ENCODE peak calls at places on chromosome 4, in four cellular contexts. One of them, this sample, is unnamed.

GRCh38 chr4:166594326-166594946 is 639.9 kb downstream of the SPOCK3 start:
- DNase-seq in HepG2: peak; percentile 29
- DNase-seq in K562: peak; percentile 1
- DNase-seq in IMR-90: no peak
- DNase-seq in this sample: peak; percentile 42

GRCh38 chr4:39713691-39714090 is 15.8 kb downstream of the UBE2K start:
- DNase-seq in K562: no peak
- DNase-seq in HepG2: no peak
- DNase-seq in IMR-90: peak; percentile 78
- DNase-seq in this sample: no peak

GRCh38 chr4:88989990-88990389 is 67.0 kb downstream of the FAM13A start:
- DNase-seq in IMR-90: no peak
- DNase-seq in K562: no peak
- DNase-seq in HepG2: no peak
- DNase-seq in this sample: no peak

GRCh38 chr4:181030961-181031360 is 1212.2 kb upstream of the TENM3 start:
- DNase-seq in K562: no peak
- DNase-seq in IMR-90: peak; percentile 41
- DNase-seq in HepG2: no peak
- DNase-seq in this sample: no peak

GRCh38 chr4:160772668-160773067 is 1391.1 kb downstream of the FSTL5 start:
- DNase-seq in HepG2: no peak
- DNase-seq in K562: no peak
- DNase-seq in IMR-90: no peak
- DNase-seq in this sample: no peak

GRCh38 chr4:68319040-68319439 is 30.9 kb downstream of the YTHDC1 start:
- DNase-seq in K562: no peak
- DNase-seq in IMR-90: no peak
- DNase-seq in HepG2: no peak
- DNase-seq in this sample: no peak

GRCh38 chr4:59772740-59773139 is 1427.4 kb upstream of the ADGRL3 start:
- DNase-seq in HepG2: no peak
- DNase-seq in IMR-90: no peak
- DNase-seq in K562: no peak
- DNase-seq in this sample: no peak

GRCh38 chr4:169009281-169010124 is 552 bp downstream of the CBR4 start:
- DNase-seq in IMR-90: peak; percentile 53
- DNase-seq in K562: peak; percentile 44
- DNase-seq in HepG2: peak; percentile 63
- DNase-seq in this sample: peak; percentile 66

GRCh38 chr4:6095023-6095817 is 77.0 kb upstream of the C4orf50 start:
- DNase-seq in K562: no peak
- DNase-seq in HepG2: no peak
- DNase-seq in IMR-90: peak; percentile 4
- DNase-seq in this sample: no peak

GRCh38 chr4:136277741-136278140 is 1254.6 kb downstream of the PCDH18 start:
- DNase-seq in IMR-90: no peak
- DNase-seq in HepG2: no peak
- DNase-seq in K562: no peak
- DNase-seq in this sample: no peak

GRCh38 chr4:123706961-123707360 is 310.4 kb downstream of the SPRY1 start:
- DNase-seq in K562: no peak
- DNase-seq in HepG2: no peak
- DNase-seq in IMR-90: no peak
- DNase-seq in this sample: no peak

GRCh38 chr4:40369437-40370278 is 34.5 kb downstream of the CHRNA9 start:
- DNase-seq in K562: no peak
- DNase-seq in IMR-90: no peak
- DNase-seq in HepG2: peak; percentile 47
- DNase-seq in this sample: no peak

GRCh38 chr4:98939892-98940298 is 11.0 kb upstream of the EIF4E start:
- DNase-seq in IMR-90: peak; percentile 80
- DNase-seq in HepG2: peak; percentile 35
- DNase-seq in K562: peak; percentile 53
- DNase-seq in this sample: peak; percentile 56

GRCh38 chr4:41216294-41217019 is 2.1 kb upstream of the APBB2 start:
- DNase-seq in IMR-90: peak; percentile 57
- DNase-seq in HepG2: peak; percentile 84
- DNase-seq in K562: peak; percentile 66
- DNase-seq in this sample: peak; percentile 81

GRCh38 chr4:184148871-184149637 is 68.6 kb downstream of the ENPP6 start:
- DNase-seq in IMR-90: no peak
- DNase-seq in K562: no peak
- DNase-seq in HepG2: no peak
- DNase-seq in this sample: no peak

GRCh38 chr4:152951348-152951747 is 15.2 kb downstream of the FHDC1 start:
- DNase-seq in HepG2: peak; percentile 29
- DNase-seq in K562: no peak
- DNase-seq in IMR-90: peak; percentile 61
- DNase-seq in this sample: no peak

GRCh38 chr4:81471361-81472248 is at the start of gene RASGEF1B:
- DNase-seq in HepG2: peak; percentile 32
- DNase-seq in IMR-90: peak; percentile 62
- DNase-seq in K562: peak; percentile 95
- DNase-seq in this sample: peak; percentile 17

GRCh38 chr4:101806914-101807313 is 16.4 kb downstream of the BANK1 start:
- DNase-seq in HepG2: no peak
- DNase-seq in K562: no peak
- DNase-seq in IMR-90: no peak
- DNase-seq in this sample: peak; percentile 5

GRCh38 chr4:38667005-38667771 is 3.2 kb downstream of the KLF3 start:
- DNase-seq in IMR-90: peak; percentile 99
- DNase-seq in K562: peak; percentile 92
- DNase-seq in HepG2: peak; percentile 97
- DNase-seq in this sample: peak; percentile 97

GRCh38 chr4:143626134-143626859 is 74.2 kb downstream of the FREM3 start:
- DNase-seq in K562: no peak
- DNase-seq in IMR-90: no peak
- DNase-seq in HepG2: no peak
- DNase-seq in this sample: no peak

GRCh38 chr4:123024710-123025109 is 102.3 kb upstream of the NUDT6 start:
- DNase-seq in K562: no peak
- DNase-seq in IMR-90: no peak
- DNase-seq in HepG2: no peak
- DNase-seq in this sample: no peak

GRCh38 chr4:74794341-74794801 is at the start of gene BTC:
- DNase-seq in HepG2: peak; percentile 30
- DNase-seq in IMR-90: no peak
- DNase-seq in K562: peak; percentile 11
- DNase-seq in this sample: peak; percentile 64

GRCh38 chr4:139530833-139531427 is 25.1 kb downstream of the SETD7 start:
- DNase-seq in HepG2: peak; percentile 35
- DNase-seq in K562: peak; percentile 75
- DNase-seq in IMR-90: no peak
- DNase-seq in this sample: peak; percentile 72

GRCh38 chr4:159735281-159736207 is 632.7 kb downstream of the RAPGEF2 start:
- DNase-seq in HepG2: no peak
- DNase-seq in IMR-90: no peak
- DNase-seq in K562: no peak
- DNase-seq in this sample: no peak

GRCh38 chr4:40954119-40954668 is 204.4 kb downstream of the NSUN7 start:
- DNase-seq in IMR-90: no peak
- DNase-seq in HepG2: no peak
- DNase-seq in K562: no peak
- DNase-seq in this sample: no peak

GRCh38 chr4:121484633-121485032 is 103.8 kb upstream of the QRFPR start:
- DNase-seq in K562: peak; percentile 15
- DNase-seq in HepG2: peak; percentile 36
- DNase-seq in IMR-90: peak; percentile 66
- DNase-seq in this sample: peak; percentile 3

GRCh38 chr4:8689741-8690140 is 97.2 kb downstream of the CPZ start:
- DNase-seq in IMR-90: no peak
- DNase-seq in K562: no peak
- DNase-seq in HepG2: no peak
- DNase-seq in this sample: no peak

GRCh38 chr4:128757712-128758111 is 51.8 kb upstream of the JADE1 start:
- DNase-seq in K562: no peak
- DNase-seq in IMR-90: peak; percentile 23
- DNase-seq in HepG2: no peak
- DNase-seq in this sample: no peak

GRCh38 chr4:94516067-94516466 is 64.3 kb downstream of the PDLIM5 start:
- DNase-seq in HepG2: peak; percentile 76
- DNase-seq in IMR-90: peak; percentile 95
- DNase-seq in K562: no peak
- DNase-seq in this sample: no peak

GRCh38 chr4:65482410-65482809 is 187.9 kb downstream of the EPHA5 start:
- DNase-seq in K562: no peak
- DNase-seq in IMR-90: no peak
- DNase-seq in HepG2: no peak
- DNase-seq in this sample: peak; percentile 1

GRCh38 chr4:84189138-84189537 is 310.0 kb downstream of the NKX6-1 start:
- DNase-seq in IMR-90: no peak
- DNase-seq in K562: no peak
- DNase-seq in HepG2: no peak
- DNase-seq in this sample: no peak

GRCh38 chr4:165299399-165300060 is 27.9 kb upstream of the MSMO1 start:
- DNase-seq in K562: no peak
- DNase-seq in IMR-90: no peak
- DNase-seq in HepG2: no peak
- DNase-seq in this sample: no peak

GRCh38 chr4:165297626-165298025 is 29.8 kb upstream of the MSMO1 start:
- DNase-seq in IMR-90: no peak
- DNase-seq in HepG2: no peak
- DNase-seq in K562: no peak
- DNase-seq in this sample: no peak

GRCh38 chr4:165293927-165294649 is 33.4 kb upstream of the MSMO1 start:
- DNase-seq in K562: no peak
- DNase-seq in IMR-90: no peak
- DNase-seq in HepG2: no peak
- DNase-seq in this sample: no peak

GRCh38 chr4:165293061-165293460 is 34.4 kb upstream of the MSMO1 start:
- DNase-seq in IMR-90: no peak
- DNase-seq in HepG2: no peak
- DNase-seq in K562: no peak
- DNase-seq in this sample: no peak

GRCh38 chr4:165294907-165295306 is 32.6 kb upstream of the MSMO1 start:
- DNase-seq in K562: no peak
- DNase-seq in HepG2: no peak
- DNase-seq in IMR-90: no peak
- DNase-seq in this sample: no peak
- TF ChIP-seq MAZ in K562: no peak
- TF ChIP-seq MAZ in HepG2: no peak
- TF ChIP-seq MAZ in IMR-90: no peak
- TF ChIP-seq MAZ in this sample: no peak

GRCh38 chr4:22490718-22491330 is 25.0 kb downstream of the ADGRA3 start:
- DNase-seq in K562: no peak
- DNase-seq in HepG2: peak; percentile 45
- DNase-seq in IMR-90: no peak
- DNase-seq in this sample: no peak
- TF ChIP-seq MAZ in K562: no peak
- TF ChIP-seq MAZ in HepG2: no peak
- TF ChIP-seq MAZ in IMR-90: no peak
- TF ChIP-seq MAZ in this sample: no peak

GRCh38 chr4:3706111-3706511 is 60.1 kb upstream of the ADRA2C start:
- DNase-seq in HepG2: no peak
- DNase-seq in IMR-90: no peak
- DNase-seq in K562: no peak
- DNase-seq in this sample: no peak
- TF ChIP-seq MAZ in HepG2: no peak
- TF ChIP-seq MAZ in IMR-90: no peak
- TF ChIP-seq MAZ in K562: no peak
- TF ChIP-seq MAZ in this sample: no peak

DNA sequence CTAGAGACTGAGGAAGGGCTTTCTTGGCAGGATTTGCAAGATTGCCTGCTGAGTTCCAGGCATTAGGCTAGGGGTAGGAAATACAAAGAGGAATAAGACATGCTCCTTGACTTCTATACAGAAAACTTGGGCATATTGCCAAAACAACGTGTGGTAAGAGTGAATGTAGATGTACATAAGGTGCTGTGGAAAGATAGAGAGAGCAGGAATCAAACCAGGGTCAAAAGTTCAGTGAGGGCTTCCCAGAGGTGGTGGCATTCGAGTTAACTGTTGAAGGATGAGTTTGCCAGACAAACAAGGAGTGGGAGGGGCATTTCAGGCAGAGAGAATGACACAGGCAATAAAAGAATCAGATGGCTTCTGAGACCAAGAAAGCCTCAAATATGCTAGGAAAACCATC is 187.9 kb downstream of the KDR start:
- DNase-seq in IMR-90: no peak
- DNase-seq in HepG2: no peak
- DNase-seq in K562: peak; percentile 7
- DNase-seq in this sample: no peak
- TF ChIP-seq MAZ in IMR-90: no peak
- TF ChIP-seq MAZ in HepG2: no peak
- TF ChIP-seq MAZ in K562: no peak
- TF ChIP-seq MAZ in this sample: no peak

GRCh38 chr4:107643021-107643420 is 77.0 kb downstream of the PAPSS1 start:
- DNase-seq in IMR-90: no peak
- DNase-seq in HepG2: no peak
- DNase-seq in K562: no peak
- DNase-seq in this sample: no peak

GRCh38 chr4:107645604-107646003 is 74.4 kb downstream of the PAPSS1 start:
- DNase-seq in HepG2: no peak
- DNase-seq in K562: no peak
- DNase-seq in IMR-90: no peak
- DNase-seq in this sample: no peak

GRCh38 chr4:107648178-107648991 is 71.6 kb downstream of the PAPSS1 start:
- DNase-seq in IMR-90: no peak
- DNase-seq in K562: no peak
- DNase-seq in HepG2: no peak
- DNase-seq in this sample: no peak

GRCh38 chr4:107647591-107647990 is 72.4 kb downstream of the PAPSS1 start:
- DNase-seq in K562: no peak
- DNase-seq in IMR-90: peak; percentile 6
- DNase-seq in HepG2: no peak
- DNase-seq in this sample: no peak
- TF ChIP-seq MAZ in K562: no peak
- TF ChIP-seq MAZ in IMR-90: no peak
- TF ChIP-seq MAZ in HepG2: no peak
- TF ChIP-seq MAZ in this sample: no peak

DNA sequence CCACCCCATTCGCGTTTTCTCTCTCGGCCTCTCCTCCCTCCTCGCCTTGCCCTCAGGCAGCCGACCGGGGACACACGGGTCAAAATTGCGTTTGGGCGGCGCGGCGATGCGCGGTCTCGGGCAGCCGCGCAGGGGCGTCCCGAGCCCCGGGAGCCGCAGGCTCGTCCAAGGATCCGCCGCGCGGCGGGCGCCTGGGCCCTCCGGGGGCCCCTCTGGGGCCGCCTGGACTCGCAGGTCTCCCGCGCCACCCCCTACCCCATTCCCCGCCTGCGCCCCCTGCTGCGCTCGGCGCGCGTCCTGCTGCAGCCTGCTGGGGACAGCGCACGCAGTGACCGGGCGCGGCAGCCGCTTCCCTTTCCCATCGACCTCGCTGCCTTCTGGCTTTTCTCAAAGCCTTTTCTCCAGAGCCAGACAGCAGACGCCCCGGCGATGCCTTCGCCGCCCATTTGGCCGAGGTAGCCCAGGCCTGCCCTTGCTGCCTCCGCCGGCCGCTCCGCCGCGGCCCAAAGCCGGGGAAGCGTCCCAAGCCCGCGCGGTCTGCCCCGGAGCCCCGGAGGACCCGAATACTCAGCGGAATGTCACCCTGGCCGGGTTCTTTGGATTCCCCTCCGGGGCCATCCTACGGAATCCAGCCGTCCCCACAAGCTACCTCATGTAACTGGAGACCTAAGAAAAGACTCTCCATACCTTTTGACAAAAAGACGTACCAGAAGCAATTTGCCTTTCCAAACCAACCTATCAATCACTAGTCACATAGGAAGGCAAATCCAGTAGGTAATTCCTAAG is 16.5 kb downstream of the POU4F2 start:
- DNase-seq in HepG2: no peak
- DNase-seq in K562: no peak
- DNase-seq in IMR-90: peak; percentile 7
- DNase-seq in this sample: no peak
- TF ChIP-seq MAZ in HepG2: no peak
- TF ChIP-seq MAZ in K562: no peak
- TF ChIP-seq MAZ in IMR-90: no peak
- TF ChIP-seq MAZ in this sample: no peak

This sample was measured in A549.